ENCODE peak calls at places on chromosome 1, in eight cellular contexts. One of them, this sample, is unnamed.
A peak's percentile ranks its signal among the peaks of the same experiment; 100 is the strongest.

GRCh38 chr1:12341667-12342066 is 111.8 kb downstream of the VPS13D start:
- DNase-seq in neural progenitor cell: no peak
- DNase-seq in mucosa of descending colon: no peak
- DNase-seq in A549: no peak
- DNase-seq in thoracic aorta: no peak
- DNase-seq in mammary epithelial cell: no peak
- DNase-seq in cardiac muscle cell: no peak
- DNase-seq in fibroblast of lung: no peak
- DNase-seq in this sample: no peak

GRCh38 chr1:200740291-200741212 is 1.9 kb downstream of the CAMSAP2 start:
- DNase-seq in cardiac muscle cell: peak; percentile 25
- DNase-seq in mammary epithelial cell: no peak
- DNase-seq in fibroblast of lung: peak; percentile 35
- DNase-seq in thoracic aorta: no peak
- DNase-seq in neural progenitor cell: no peak
- DNase-seq in A549: no peak
- DNase-seq in mucosa of descending colon: no peak
- DNase-seq in this sample: no peak

GRCh38 chr1:173269490-173270230 is 62.5 kb upstream of the TNFSF4 start:
- DNase-seq in A549: peak; percentile 40
- DNase-seq in neural progenitor cell: no peak
- DNase-seq in thoracic aorta: no peak
- DNase-seq in mucosa of descending colon: no peak
- DNase-seq in fibroblast of lung: peak; percentile 95
- DNase-seq in cardiac muscle cell: peak; percentile 93
- DNase-seq in mammary epithelial cell: peak; percentile 87
- DNase-seq in this sample: peak; percentile 35

GRCh38 chr1:93977546-93977945 is 68.3 kb upstream of the GCLM start:
- DNase-seq in cardiac muscle cell: peak; percentile 46
- DNase-seq in thoracic aorta: no peak
- DNase-seq in fibroblast of lung: no peak
- DNase-seq in mammary epithelial cell: peak; percentile 79
- DNase-seq in neural progenitor cell: no peak
- DNase-seq in mucosa of descending colon: no peak
- DNase-seq in A549: no peak
- DNase-seq in this sample: peak; percentile 78

GRCh38 chr1:116915182-116915611 is 5.5 kb downstream of the PTGFRN start:
- DNase-seq in mucosa of descending colon: peak; percentile 87
- DNase-seq in thoracic aorta: no peak
- DNase-seq in A549: no peak
- DNase-seq in fibroblast of lung: no peak
- DNase-seq in cardiac muscle cell: peak; percentile 13
- DNase-seq in mammary epithelial cell: peak; percentile 37
- DNase-seq in neural progenitor cell: no peak
- DNase-seq in this sample: no peak

GRCh38 chr1:116878804-116879477 is 30.8 kb upstream of the PTGFRN start:
- DNase-seq in neural progenitor cell: peak; percentile 64
- DNase-seq in A549: no peak
- DNase-seq in mucosa of descending colon: no peak
- DNase-seq in mammary epithelial cell: peak; percentile 92
- DNase-seq in cardiac muscle cell: peak; percentile 57
- DNase-seq in thoracic aorta: no peak
- DNase-seq in fibroblast of lung: peak; percentile 22
- DNase-seq in this sample: peak; percentile 91

GRCh38 chr1:153439273-153439672 is 21.2 kb downstream of the S100A7 start:
- DNase-seq in mammary epithelial cell: no peak
- DNase-seq in fibroblast of lung: no peak
- DNase-seq in thoracic aorta: no peak
- DNase-seq in mucosa of descending colon: no peak
- DNase-seq in A549: no peak
- DNase-seq in neural progenitor cell: no peak
- DNase-seq in cardiac muscle cell: no peak
- DNase-seq in this sample: no peak

GRCh38 chr1:157626099-157626498 is 28.2 kb upstream of the FCRL4 start:
- DNase-seq in mucosa of descending colon: no peak
- DNase-seq in mammary epithelial cell: no peak
- DNase-seq in fibroblast of lung: no peak
- DNase-seq in A549: no peak
- DNase-seq in neural progenitor cell: peak; percentile 45
- DNase-seq in cardiac muscle cell: no peak
- DNase-seq in thoracic aorta: no peak
- DNase-seq in this sample: no peak

GRCh38 chr1:223852337-223852736 is 6.6 kb upstream of the TP53BP2 start:
- DNase-seq in fibroblast of lung: no peak
- DNase-seq in A549: no peak
- DNase-seq in neural progenitor cell: no peak
- DNase-seq in cardiac muscle cell: no peak
- DNase-seq in mucosa of descending colon: no peak
- DNase-seq in thoracic aorta: no peak
- DNase-seq in mammary epithelial cell: no peak
- DNase-seq in this sample: no peak

GRCh38 chr1:200488375-200489165 is 78.7 kb upstream of the ZNF281 start:
- DNase-seq in mucosa of descending colon: no peak
- DNase-seq in neural progenitor cell: peak; percentile 81
- DNase-seq in thoracic aorta: no peak
- DNase-seq in mammary epithelial cell: peak; percentile 57
- DNase-seq in fibroblast of lung: peak; percentile 88
- DNase-seq in cardiac muscle cell: peak; percentile 89
- DNase-seq in A549: peak; percentile 44
- DNase-seq in this sample: peak; percentile 67

DNA sequence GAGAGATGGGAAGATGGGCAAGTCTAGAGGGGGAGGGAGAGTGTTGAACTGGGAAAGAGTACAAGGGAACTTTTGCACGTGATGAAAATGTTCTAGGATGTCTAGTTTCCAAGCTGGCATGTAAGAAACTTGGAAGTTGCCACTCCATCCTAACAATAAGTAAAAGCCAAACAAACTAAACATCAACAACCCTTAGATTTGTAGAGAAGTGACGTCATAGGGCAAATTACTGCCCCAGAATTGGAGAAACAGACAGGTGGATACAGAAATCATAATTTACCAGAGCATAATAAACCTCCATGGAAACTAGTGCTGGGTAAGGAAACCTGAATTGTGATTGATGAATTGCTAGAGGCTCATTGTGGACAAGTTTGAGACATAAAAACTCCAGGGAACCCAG is 14.7 kb upstream of the ZBTB40 start:
- DNase-seq in neural progenitor cell: no peak
- DNase-seq in A549: no peak
- DNase-seq in fibroblast of lung: no peak
- DNase-seq in mammary epithelial cell: no peak
- DNase-seq in thoracic aorta: no peak
- DNase-seq in cardiac muscle cell: no peak
- DNase-seq in mucosa of descending colon: no peak
- DNase-seq in this sample: no peak
- TF ChIP-seq CTCF in neural progenitor cell: no peak
- TF ChIP-seq CTCF in A549: no peak
- TF ChIP-seq CTCF in fibroblast of lung: no peak
- TF ChIP-seq CTCF in mammary epithelial cell: no peak
- TF ChIP-seq CTCF in thoracic aorta: no peak
- TF ChIP-seq CTCF in cardiac muscle cell: no peak
- TF ChIP-seq CTCF in mucosa of descending colon: no peak
- TF ChIP-seq CTCF in this sample: no peak

GRCh38 chr1:98389809-98390208 is 271.7 kb upstream of the SNX7 start:
- DNase-seq in neural progenitor cell: no peak
- DNase-seq in mucosa of descending colon: no peak
- DNase-seq in A549: no peak
- DNase-seq in thoracic aorta: no peak
- DNase-seq in mammary epithelial cell: peak; percentile 52
- DNase-seq in fibroblast of lung: peak; percentile 80
- DNase-seq in cardiac muscle cell: peak; percentile 50
- DNase-seq in this sample: peak; percentile 67

GRCh38 chr1:98393719-98394118 is 267.8 kb upstream of the SNX7 start:
- DNase-seq in A549: no peak
- DNase-seq in cardiac muscle cell: no peak
- DNase-seq in mucosa of descending colon: no peak
- DNase-seq in fibroblast of lung: no peak
- DNase-seq in mammary epithelial cell: no peak
- DNase-seq in neural progenitor cell: no peak
- DNase-seq in thoracic aorta: no peak
- DNase-seq in this sample: no peak

GRCh38 chr1:98388431-98388830 is 273.1 kb upstream of the SNX7 start:
- DNase-seq in cardiac muscle cell: peak; percentile 87
- DNase-seq in A549: no peak
- DNase-seq in mucosa of descending colon: no peak
- DNase-seq in fibroblast of lung: peak; percentile 84
- DNase-seq in mammary epithelial cell: peak; percentile 88
- DNase-seq in thoracic aorta: no peak
- DNase-seq in neural progenitor cell: no peak
- DNase-seq in this sample: peak; percentile 92

GRCh38 chr1:98387701-98388100 is 273.8 kb upstream of the SNX7 start:
- DNase-seq in mammary epithelial cell: no peak
- DNase-seq in fibroblast of lung: no peak
- DNase-seq in cardiac muscle cell: no peak
- DNase-seq in mucosa of descending colon: no peak
- DNase-seq in neural progenitor cell: no peak
- DNase-seq in A549: no peak
- DNase-seq in thoracic aorta: no peak
- DNase-seq in this sample: peak; percentile 39

DNA sequence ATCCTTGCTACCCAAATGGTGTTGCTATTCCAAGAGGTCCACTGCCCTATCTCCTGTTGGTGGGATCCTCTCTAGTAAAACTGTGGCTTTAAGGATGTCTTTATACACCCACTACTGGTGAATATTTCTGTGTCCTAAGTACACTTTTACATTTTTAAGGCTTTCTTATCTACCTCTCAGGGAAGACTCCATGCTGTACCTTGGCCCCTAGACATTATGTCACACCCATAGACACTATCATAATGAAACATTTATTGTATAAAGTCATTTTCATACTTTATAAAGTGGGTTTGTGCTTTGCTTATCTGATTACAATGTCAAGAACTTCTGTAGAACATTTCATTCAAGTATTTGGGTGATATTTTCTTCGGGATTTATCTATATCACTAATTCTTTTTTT is 270.3 kb upstream of the SNX7 start:
- DNase-seq in neural progenitor cell: no peak
- DNase-seq in thoracic aorta: no peak
- DNase-seq in mammary epithelial cell: no peak
- DNase-seq in fibroblast of lung: no peak
- DNase-seq in A549: no peak
- DNase-seq in mucosa of descending colon: no peak
- DNase-seq in cardiac muscle cell: no peak
- DNase-seq in this sample: no peak
- H3K4me1 ChIP-seq in neural progenitor cell: no peaks in the 10 kb centered on the region
- H3K4me1 ChIP-seq in thoracic aorta: no peaks in the 10 kb centered on the region
- H3K4me1 ChIP-seq in mammary epithelial cell: peaks cover 38% of the 10 kb centered on the region
- H3K4me1 ChIP-seq in fibroblast of lung: peaks cover 2% of the 10 kb centered on the region
- H3K4me1 ChIP-seq in A549: peaks cover 3% of the 10 kb centered on the region
- H3K4me1 ChIP-seq in mucosa of descending colon: peaks cover 20% of the 10 kb centered on the region
- H3K4me1 ChIP-seq in cardiac muscle cell: no peaks in the 10 kb centered on the region
- H3K4me1 ChIP-seq in this sample: peaks cover 25% of the 10 kb centered on the region

GRCh38 chr1:29415156-29415830 is 179.0 kb downstream of the PTPRU start:
- DNase-seq in thoracic aorta: no peak
- DNase-seq in mucosa of descending colon: no peak
- DNase-seq in fibroblast of lung: no peak
- DNase-seq in A549: peak; percentile 18
- DNase-seq in mammary epithelial cell: peak; percentile 27
- DNase-seq in cardiac muscle cell: peak; percentile 26
- DNase-seq in neural progenitor cell: peak; percentile 40
- DNase-seq in this sample: no peak
- TF ChIP-seq CTCF in thoracic aorta: no peak
- TF ChIP-seq CTCF in mucosa of descending colon: no peak
- TF ChIP-seq CTCF in fibroblast of lung: no peak
- TF ChIP-seq CTCF in A549: no peak
- TF ChIP-seq CTCF in mammary epithelial cell: peak; percentile 13
- TF ChIP-seq CTCF in cardiac muscle cell: no peak
- TF ChIP-seq CTCF in neural progenitor cell: peak; percentile 31
- TF ChIP-seq CTCF in this sample: peak; percentile 43

DNA sequence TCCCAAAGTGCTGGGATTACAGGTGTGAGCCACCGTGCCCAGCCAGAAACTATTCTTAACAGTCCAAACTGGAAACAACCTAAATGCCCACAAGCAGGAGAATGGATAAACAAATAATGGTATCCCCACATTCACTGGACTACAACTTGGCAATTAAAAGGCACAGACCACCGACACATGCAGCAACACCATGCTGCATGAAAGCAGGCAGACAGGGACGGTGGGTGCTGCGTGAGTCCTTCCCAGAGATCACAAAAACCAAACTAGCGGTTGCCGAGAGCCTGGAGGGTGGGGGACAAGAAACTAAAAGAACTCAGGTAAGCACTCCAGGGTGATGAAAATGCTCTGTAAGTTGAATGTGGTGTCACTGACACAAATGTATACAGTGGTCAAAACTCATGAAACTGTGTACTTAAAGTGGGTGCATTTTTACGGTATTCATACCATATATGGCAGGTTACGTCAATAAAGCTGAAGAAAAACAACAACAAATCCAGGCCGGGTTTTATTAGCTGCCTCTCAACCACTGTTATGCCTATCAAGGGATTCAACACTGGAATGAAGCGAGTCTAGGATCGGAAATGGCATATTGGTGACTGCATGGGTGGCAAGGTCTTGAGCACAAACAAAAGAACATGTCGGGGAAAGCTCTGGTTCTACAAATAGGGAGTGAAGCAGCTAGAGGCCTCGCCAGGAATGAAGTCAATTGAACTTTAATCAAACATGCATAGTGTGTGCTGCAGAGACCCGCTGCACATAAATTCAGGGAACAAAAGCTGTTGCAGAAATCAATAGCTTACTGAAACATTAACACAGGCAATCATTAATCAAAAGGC is 52.4 kb downstream of the SLC45A1 start:
- DNase-seq in neural progenitor cell: no peak
- DNase-seq in thoracic aorta: no peak
- DNase-seq in A549: no peak
- DNase-seq in fibroblast of lung: no peak
- DNase-seq in cardiac muscle cell: no peak
- DNase-seq in mammary epithelial cell: no peak
- DNase-seq in mucosa of descending colon: no peak
- DNase-seq in this sample: no peak
- H3K4me1 ChIP-seq in neural progenitor cell: peaks cover 55% of the 10 kb centered on the region
- H3K4me1 ChIP-seq in thoracic aorta: peaks cover 95% of the 10 kb centered on the region
- H3K4me1 ChIP-seq in A549: peaks cover 3% of the 10 kb centered on the region
- H3K4me1 ChIP-seq in fibroblast of lung: peaks cover 38% of the 10 kb centered on the region
- H3K4me1 ChIP-seq in cardiac muscle cell: peaks cover 78% of the 10 kb centered on the region
- H3K4me1 ChIP-seq in mammary epithelial cell: peaks cover 26% of the 10 kb centered on the region
- H3K4me1 ChIP-seq in mucosa of descending colon: peaks cover 11% of the 10 kb centered on the region
- H3K4me1 ChIP-seq in this sample: peaks cover 16% of the 10 kb centered on the region